ENCODE peak calls at places on chromosomes 3 and 15, in ten cellular contexts. One of them, this sample, is unnamed.

GRCh38 chr3:82525-82924 is 114.0 kb upstream of the CHL1 start:
- DNase-seq in AG10803: no peak
- DNase-seq in psoas muscle: no peak
- DNase-seq in HFF-Myc: no peak
- DNase-seq in adrenal gland: no peak
- DNase-seq in coronary artery: no peak
- DNase-seq in endothelial cell of umbilical vein: no peak
- DNase-seq in AG04449: no peak
- DNase-seq in heart left ventricle: no peak
- DNase-seq in lower leg skin: no peak
- DNase-seq in this sample: no peak

GRCh38 chr15:62462268-62462667 is 297.2 kb upstream of the C2CD4B start:
- DNase-seq in adrenal gland: no peak
- DNase-seq in heart left ventricle: no peak
- DNase-seq in endothelial cell of umbilical vein: no peak
- DNase-seq in psoas muscle: peak
- DNase-seq in AG10803: peak
- DNase-seq in coronary artery: no peak
- DNase-seq in AG04449: no peak
- DNase-seq in HFF-Myc: no peak
- DNase-seq in lower leg skin: no peak
- DNase-seq in this sample: no peak

GRCh38 chr3:74661672-74662071 is 47.2 kb upstream of the CNTN3 start:
- DNase-seq in AG04449: no peak
- DNase-seq in heart left ventricle: no peak
- DNase-seq in endothelial cell of umbilical vein: no peak
- DNase-seq in adrenal gland: no peak
- DNase-seq in AG10803: no peak
- DNase-seq in lower leg skin: no peak
- DNase-seq in psoas muscle: no peak
- DNase-seq in coronary artery: no peak
- DNase-seq in HFF-Myc: no peak
- DNase-seq in this sample: no peak

GRCh38 chr15:22796079-22796478 is 9.6 kb downstream of the NIPA1 start:
- DNase-seq in AG04449: no peak
- DNase-seq in coronary artery: no peak
- DNase-seq in adrenal gland: no peak
- DNase-seq in AG10803: no peak
- DNase-seq in psoas muscle: no peak
- DNase-seq in heart left ventricle: no peak
- DNase-seq in HFF-Myc: no peak
- DNase-seq in endothelial cell of umbilical vein: no peak
- DNase-seq in lower leg skin: no peak
- DNase-seq in this sample: no peak

GRCh38 chr3:4956743-4957142 is 22.5 kb upstream of the BHLHE40 start:
- DNase-seq in coronary artery: no peak
- DNase-seq in heart left ventricle: no peak
- DNase-seq in AG04449: no peak
- DNase-seq in psoas muscle: no peak
- DNase-seq in AG10803: peak
- DNase-seq in lower leg skin: no peak
- DNase-seq in HFF-Myc: no peak
- DNase-seq in adrenal gland: no peak
- DNase-seq in endothelial cell of umbilical vein: no peak
- DNase-seq in this sample: no peak

GRCh38 chr3:121232309-121233225 is 313.2 kb downstream of the POLQ start:
- DNase-seq in lower leg skin: no peak
- DNase-seq in AG10803: no peak
- DNase-seq in HFF-Myc: no peak
- DNase-seq in adrenal gland: no peak
- DNase-seq in psoas muscle: no peak
- DNase-seq in AG04449: no peak
- DNase-seq in endothelial cell of umbilical vein: no peak
- DNase-seq in heart left ventricle: no peak
- DNase-seq in coronary artery: no peak
- DNase-seq in this sample: no peak

GRCh38 chr3:42179110-42179725 is 86.8 kb downstream of the CCK start:
- DNase-seq in AG10803: peak
- DNase-seq in heart left ventricle: no peak
- DNase-seq in HFF-Myc: peak
- DNase-seq in psoas muscle: peak
- DNase-seq in adrenal gland: peak
- DNase-seq in AG04449: peak
- DNase-seq in coronary artery: no peak
- DNase-seq in lower leg skin: no peak
- DNase-seq in endothelial cell of umbilical vein: peak
- DNase-seq in this sample: peak

GRCh38 chr15:24150542-24150941 is 463.4 kb upstream of the NDN start:
- DNase-seq in adrenal gland: no peak
- DNase-seq in heart left ventricle: no peak
- DNase-seq in psoas muscle: no peak
- DNase-seq in endothelial cell of umbilical vein: no peak
- DNase-seq in HFF-Myc: no peak
- DNase-seq in lower leg skin: no peak
- DNase-seq in AG10803: no peak
- DNase-seq in coronary artery: no peak
- DNase-seq in AG04449: no peak
- DNase-seq in this sample: no peak

GRCh38 chr3:159881828-159882309 is 106.8 kb upstream of the IL12A start:
- DNase-seq in AG10803: no peak
- DNase-seq in adrenal gland: no peak
- DNase-seq in lower leg skin: no peak
- DNase-seq in endothelial cell of umbilical vein: peak
- DNase-seq in AG04449: no peak
- DNase-seq in HFF-Myc: no peak
- DNase-seq in psoas muscle: peak
- DNase-seq in coronary artery: no peak
- DNase-seq in heart left ventricle: peak
- DNase-seq in this sample: no peak

GRCh38 chr15:83014205-83014653 is 2.8 kb upstream of the C15orf40 start:
- DNase-seq in AG04449: no peak
- DNase-seq in psoas muscle: no peak
- DNase-seq in coronary artery: no peak
- DNase-seq in adrenal gland: no peak
- DNase-seq in endothelial cell of umbilical vein: no peak
- DNase-seq in HFF-Myc: no peak
- DNase-seq in heart left ventricle: no peak
- DNase-seq in lower leg skin: no peak
- DNase-seq in AG10803: no peak
- DNase-seq in this sample: peak

GRCh38 chr15:25905140-25905539 is 42.0 kb upstream of the ATP10A start:
- DNase-seq in AG10803: peak
- DNase-seq in AG04449: peak
- DNase-seq in HFF-Myc: no peak
- DNase-seq in adrenal gland: no peak
- DNase-seq in endothelial cell of umbilical vein: no peak
- DNase-seq in heart left ventricle: no peak
- DNase-seq in psoas muscle: peak
- DNase-seq in lower leg skin: no peak
- DNase-seq in coronary artery: no peak
- DNase-seq in this sample: peak

GRCh38 chr3:123605789-123606234 is 21.0 kb upstream of the HACD2 start:
- DNase-seq in endothelial cell of umbilical vein: no peak
- DNase-seq in heart left ventricle: no peak
- DNase-seq in coronary artery: no peak
- DNase-seq in adrenal gland: no peak
- DNase-seq in AG10803: peak
- DNase-seq in AG04449: no peak
- DNase-seq in HFF-Myc: no peak
- DNase-seq in psoas muscle: no peak
- DNase-seq in lower leg skin: no peak
- DNase-seq in this sample: no peak

GRCh38 chr3:16509721-16510619 is 3.5 kb downstream of the RFTN1 start:
- DNase-seq in lower leg skin: no peak
- DNase-seq in HFF-Myc: no peak
- DNase-seq in coronary artery: no peak
- DNase-seq in psoas muscle: no peak
- DNase-seq in AG04449: no peak
- DNase-seq in endothelial cell of umbilical vein: no peak
- DNase-seq in AG10803: no peak
- DNase-seq in heart left ventricle: no peak
- DNase-seq in adrenal gland: no peak
- DNase-seq in this sample: peak

GRCh38 chr15:90819390-90819789 is 49.0 kb upstream of the FURIN start:
- DNase-seq in AG04449: no peak
- DNase-seq in psoas muscle: no peak
- DNase-seq in endothelial cell of umbilical vein: no peak
- DNase-seq in AG10803: no peak
- DNase-seq in adrenal gland: peak
- DNase-seq in heart left ventricle: peak
- DNase-seq in coronary artery: no peak
- DNase-seq in HFF-Myc: no peak
- DNase-seq in lower leg skin: no peak
- DNase-seq in this sample: no peak

GRCh38 chr15:48571510-48571909 is 74.0 kb downstream of the FBN1 start:
- DNase-seq in AG10803: no peak
- DNase-seq in psoas muscle: no peak
- DNase-seq in adrenal gland: no peak
- DNase-seq in endothelial cell of umbilical vein: no peak
- DNase-seq in lower leg skin: no peak
- DNase-seq in HFF-Myc: no peak
- DNase-seq in coronary artery: no peak
- DNase-seq in AG04449: no peak
- DNase-seq in heart left ventricle: no peak
- DNase-seq in this sample: no peak
- TF ChIP-seq CTCF in AG10803: no peak
- TF ChIP-seq CTCF in psoas muscle: no peak
- TF ChIP-seq CTCF in adrenal gland: no peak
- TF ChIP-seq CTCF in endothelial cell of umbilical vein: no peak
- TF ChIP-seq CTCF in lower leg skin: no peak
- TF ChIP-seq CTCF in HFF-Myc: no peak
- TF ChIP-seq CTCF in coronary artery: no peak
- TF ChIP-seq CTCF in AG04449: no peak
- TF ChIP-seq CTCF in heart left ventricle: no peak
- TF ChIP-seq CTCF in this sample: no peak

GRCh38 chr3:148957586-148957985 is 33.8 kb upstream of the GYG1 start:
- DNase-seq in psoas muscle: no peak
- DNase-seq in HFF-Myc: no peak
- DNase-seq in AG10803: no peak
- DNase-seq in lower leg skin: no peak
- DNase-seq in coronary artery: no peak
- DNase-seq in endothelial cell of umbilical vein: no peak
- DNase-seq in adrenal gland: no peak
- DNase-seq in AG04449: no peak
- DNase-seq in heart left ventricle: no peak
- DNase-seq in this sample: peak
- TF ChIP-seq CTCF in psoas muscle: peak
- TF ChIP-seq CTCF in HFF-Myc: peak
- TF ChIP-seq CTCF in AG10803: peak
- TF ChIP-seq CTCF in lower leg skin: no peak
- TF ChIP-seq CTCF in coronary artery: no peak
- TF ChIP-seq CTCF in endothelial cell of umbilical vein: peak
- TF ChIP-seq CTCF in adrenal gland: no peak
- TF ChIP-seq CTCF in AG04449: peak
- TF ChIP-seq CTCF in heart left ventricle: peak
- TF ChIP-seq CTCF in this sample: no peak

GRCh38 chr15:68626739-68627138 is 47.9 kb downstream of the CORO2B start:
- DNase-seq in AG04449: no peak
- DNase-seq in AG10803: no peak
- DNase-seq in coronary artery: no peak
- DNase-seq in endothelial cell of umbilical vein: no peak
- DNase-seq in heart left ventricle: no peak
- DNase-seq in adrenal gland: no peak
- DNase-seq in lower leg skin: no peak
- DNase-seq in HFF-Myc: no peak
- DNase-seq in psoas muscle: no peak
- DNase-seq in this sample: no peak

GRCh38 chr15:68630205-68630555 is 51.4 kb downstream of the CORO2B start:
- DNase-seq in endothelial cell of umbilical vein: no peak
- DNase-seq in AG04449: no peak
- DNase-seq in psoas muscle: no peak
- DNase-seq in lower leg skin: no peak
- DNase-seq in adrenal gland: no peak
- DNase-seq in AG10803: no peak
- DNase-seq in HFF-Myc: no peak
- DNase-seq in heart left ventricle: no peak
- DNase-seq in coronary artery: no peak
- DNase-seq in this sample: no peak

GRCh38 chr15:68626283-68626682 is 47.5 kb downstream of the CORO2B start:
- DNase-seq in heart left ventricle: no peak
- DNase-seq in coronary artery: no peak
- DNase-seq in psoas muscle: no peak
- DNase-seq in HFF-Myc: no peak
- DNase-seq in lower leg skin: no peak
- DNase-seq in endothelial cell of umbilical vein: no peak
- DNase-seq in adrenal gland: no peak
- DNase-seq in AG10803: no peak
- DNase-seq in AG04449: no peak
- DNase-seq in this sample: no peak

GRCh38 chr15:68629519-68630204 is 50.9 kb downstream of the CORO2B start:
- DNase-seq in psoas muscle: no peak
- DNase-seq in adrenal gland: no peak
- DNase-seq in AG04449: no peak
- DNase-seq in endothelial cell of umbilical vein: no peak
- DNase-seq in heart left ventricle: no peak
- DNase-seq in HFF-Myc: no peak
- DNase-seq in AG10803: no peak
- DNase-seq in lower leg skin: no peak
- DNase-seq in coronary artery: no peak
- DNase-seq in this sample: no peak

GRCh38 chr15:68627476-68627875 is 48.7 kb downstream of the CORO2B start:
- DNase-seq in coronary artery: no peak
- DNase-seq in HFF-Myc: no peak
- DNase-seq in psoas muscle: no peak
- DNase-seq in adrenal gland: no peak
- DNase-seq in endothelial cell of umbilical vein: no peak
- DNase-seq in lower leg skin: no peak
- DNase-seq in AG10803: no peak
- DNase-seq in heart left ventricle: no peak
- DNase-seq in AG04449: no peak
- DNase-seq in this sample: no peak
- TF ChIP-seq CTCF in coronary artery: no peak
- TF ChIP-seq CTCF in HFF-Myc: no peak
- TF ChIP-seq CTCF in psoas muscle: no peak
- TF ChIP-seq CTCF in adrenal gland: no peak
- TF ChIP-seq CTCF in endothelial cell of umbilical vein: no peak
- TF ChIP-seq CTCF in lower leg skin: no peak
- TF ChIP-seq CTCF in AG10803: no peak
- TF ChIP-seq CTCF in heart left ventricle: no peak
- TF ChIP-seq CTCF in AG04449: no peak
- TF ChIP-seq CTCF in this sample: no peak

DNA sequence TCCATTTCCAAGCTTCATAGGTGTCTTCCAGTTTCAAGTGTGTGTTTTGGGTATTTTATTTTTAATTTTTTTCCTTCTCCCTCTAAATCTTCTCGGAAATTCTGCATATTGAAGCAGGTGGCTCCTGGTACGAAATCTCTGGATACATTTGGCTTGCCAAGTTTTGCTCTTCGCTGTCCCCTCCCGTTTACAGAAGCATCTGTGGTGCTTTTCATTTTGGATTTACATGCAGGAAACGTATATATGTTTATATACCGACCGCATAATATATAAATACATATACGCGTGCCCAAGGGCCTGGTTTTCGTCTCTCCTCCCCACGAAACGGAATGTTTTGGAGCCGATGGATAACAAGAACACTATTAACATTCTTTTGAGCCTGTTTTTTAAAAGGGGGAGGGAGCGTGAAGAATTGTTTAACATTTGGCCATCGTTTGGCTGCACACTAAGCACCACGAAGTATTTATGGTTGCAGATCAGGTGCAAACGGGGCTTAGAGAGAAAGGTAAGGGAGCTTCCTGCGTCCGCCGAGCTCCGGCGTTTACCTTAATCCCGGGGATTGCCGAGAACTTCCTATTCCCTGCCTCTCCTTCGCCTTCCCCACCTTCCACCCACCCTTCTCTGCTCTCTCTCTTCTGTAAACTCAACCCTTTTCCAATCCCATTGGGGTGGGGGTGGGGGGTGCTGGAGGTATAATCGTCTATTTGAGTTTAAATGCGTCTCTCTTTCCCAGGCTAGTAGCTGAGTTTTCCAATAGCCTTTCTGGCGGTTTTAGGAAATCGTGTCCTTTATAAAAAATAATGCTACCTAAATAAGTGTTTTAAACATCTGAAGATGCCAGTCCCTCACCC is 1.1 kb upstream of the NLGN1 start:
- DNase-seq in adrenal gland: no peak
- DNase-seq in psoas muscle: no peak
- DNase-seq in HFF-Myc: no peak
- DNase-seq in heart left ventricle: peak
- DNase-seq in endothelial cell of umbilical vein: peak
- DNase-seq in lower leg skin: peak
- DNase-seq in coronary artery: no peak
- DNase-seq in AG10803: no peak
- DNase-seq in AG04449: no peak
- DNase-seq in this sample: no peak
- TF ChIP-seq CTCF in adrenal gland: no peak
- TF ChIP-seq CTCF in psoas muscle: no peak
- TF ChIP-seq CTCF in HFF-Myc: no peak
- TF ChIP-seq CTCF in heart left ventricle: no peak
- TF ChIP-seq CTCF in endothelial cell of umbilical vein: no peak
- TF ChIP-seq CTCF in lower leg skin: no peak
- TF ChIP-seq CTCF in coronary artery: no peak
- TF ChIP-seq CTCF in AG10803: no peak
- TF ChIP-seq CTCF in AG04449: no peak
- TF ChIP-seq CTCF in this sample: no peak